ENCODE peak calls at places on chromosomes 6 and 20, in five cellular contexts. I, V, Q, U and Y are unnamed samples.
A peak's percentile ranks its signal among the peaks of the same experiment; 100 is the strongest.

GRCh38 chr6:31407699-31408098 is 4.3 kb downstream of the MICA start:
- DNase-seq in Q (peak; percentile 18), I (peak; percentile 58), V (peak; percentile 42), U (peak; percentile 83), Y (peak; percentile 64)

GRCh38 chr6:12490376-12490903 is 200.3 kb downstream of the EDN1 start:
- DNase-seq in V (no peak), U (no peak), I (no peak), Q (no peak), Y (no peak)

GRCh38 chr20:62921119-62921687 is 5.1 kb downstream of the DIDO1 start:
- DNase-seq in U (peak; percentile 83), V (no peak), Q (no peak), I (peak; percentile 38), Y (peak; percentile 85)

GRCh38 chr6:148455225-148455624 is 112.6 kb downstream of the SASH1 start:
- DNase-seq in V (no peak), I (no peak), Q (no peak), U (peak; percentile 51), Y (no peak)

GRCh38 chr20:9408422-9409300 is 105.7 kb upstream of the LAMP5 start:
- DNase-seq in V (peak; percentile 34), Q (no peak), I (peak; percentile 63), U (peak; percentile 58), Y (peak; percentile 56)

GRCh38 chr6:138550346-138550767 is 51.1 kb upstream of the NHSL1 start:
- DNase-seq in U (no peak), I (no peak), V (no peak), Q (no peak), Y (no peak)

GRCh38 chr6:73062837-73063236 is 162.5 kb downstream of the KHDC1L start:
- DNase-seq in I (no peak), Q (no peak), V (no peak), U (no peak), Y (no peak)

GRCh38 chr20:19260412-19261090 is 48.1 kb downstream of the SLC24A3 start:
- DNase-seq in U (peak; percentile 38), Q (no peak), V (no peak), I (no peak), Y (peak; percentile 29)

GRCh38 chr20:23092861-23093543 is 6.9 kb upstream of the CD93 start:
- DNase-seq in V (no peak), I (no peak), Q (no peak), U (no peak), Y (peak; percentile 42)

GRCh38 chr6:92942549-92942948 is 476.8 kb downstream of the EPHA7 start:
- DNase-seq in U (peak; percentile 1), I (no peak), Q (no peak), V (no peak), Y (no peak)

GRCh38 chr20:57467742-57468141 is 57.2 kb downstream of the CTCFL start:
- DNase-seq in I (no peak), Q (no peak), U (no peak), V (no peak), Y (no peak)

GRCh38 chr6:82017316-82017715 is 230.2 kb downstream of the IBTK start:
- DNase-seq in I (peak; percentile 50), U (peak; percentile 96), Q (no peak), V (no peak), Y (peak; percentile 96)

GRCh38 chr6:136051140-136051775 is 198.9 kb downstream of the MTFR2 start:
- DNase-seq in Q (peak; percentile 45), I (no peak), U (peak; percentile 63), V (no peak), Y (no peak)

GRCh38 chr20:41398408-41398807 is 31.8 kb upstream of the EMILIN3 start:
- DNase-seq in V (no peak), U (peak; percentile 62), Q (peak; percentile 75), I (no peak), Y (no peak)

GRCh38 chr6:36028088-36028886 is 679 bp downstream of the MAPK14 start:
- DNase-seq in Q (no peak), U (peak; percentile 48), V (no peak), I (peak; percentile 72), Y (peak; percentile 55)

GRCh38 chr20:49523767-49524360 is 41.4 kb upstream of the KCNB1 start:
- DNase-seq in V (no peak), U (no peak), Q (no peak), I (no peak), Y (no peak)

GRCh38 chr20:33851842-33852466 is 40.8 kb downstream of the CHMP4B start:
- DNase-seq in I (no peak), V (no peak), U (no peak), Q (no peak), Y (no peak)

GRCh38 chr20:46740214-46740609 is 30.8 kb downstream of the SLC2A10 start:
- DNase-seq in U (no peak), I (no peak), V (no peak), Q (no peak), Y (no peak)

GRCh38 chr6:111995409-111995808 is 58.5 kb upstream of the CCN6 start:
- DNase-seq in U (no peak), Q (no peak), V (no peak), I (no peak), Y (peak; percentile 53)

GRCh38 chr6:117840541-117840983 is 66.5 kb upstream of the SLC35F1 start:
- DNase-seq in I (peak; percentile 20), Q (no peak), V (no peak), U (peak; percentile 57), Y (peak; percentile 67)

GRCh38 chr6:39416026-39416425 is 93.5 kb upstream of the KCNK16 start:
- DNase-seq in I (peak; percentile 19), U (no peak), Q (no peak), V (no peak), Y (no peak)

GRCh38 chr20:63740501-63741353 is 1.2 kb downstream of the SLC2A4RG start:
- DNase-seq in I (peak; percentile 85), U (peak; percentile 93), V (peak; percentile 26), Q (peak; percentile 63), Y (peak; percentile 87)

GRCh38 chr6:28953039-28953872 is 29.5 kb upstream of the TRIM27 start:
- DNase-seq in U (peak; percentile 69), I (peak; percentile 71), V (peak; percentile 28), Q (peak; percentile 27), Y (peak; percentile 67)

GRCh38 chr6:165626711-165627110 is 36.3 kb downstream of the PDE10A start:
- DNase-seq in Q (no peak), U (no peak), V (no peak), I (no peak), Y (no peak)

GRCh38 chr6:130903007-130903406 is 75.8 kb downstream of the SMLR1 start:
- DNase-seq in I (no peak), U (no peak), V (no peak), Q (no peak), Y (no peak)

GRCh38 chr6:168499045-168499650 is 58.2 kb downstream of the SMOC2 start:
- DNase-seq in V (no peak), I (no peak), Q (no peak), U (no peak), Y (no peak)

GRCh38 chr6:30075987-30076311 is 380 bp upstream of the RNF39 start:
- DNase-seq in V (no peak), Q (no peak), I (no peak), U (no peak), Y (peak; percentile 92)

GRCh38 chr6:170165085-170165484 is 125.8 kb downstream of the DLL1 start:
- DNase-seq in I (no peak), V (no peak), U (no peak), Q (no peak), Y (no peak)

DNA sequence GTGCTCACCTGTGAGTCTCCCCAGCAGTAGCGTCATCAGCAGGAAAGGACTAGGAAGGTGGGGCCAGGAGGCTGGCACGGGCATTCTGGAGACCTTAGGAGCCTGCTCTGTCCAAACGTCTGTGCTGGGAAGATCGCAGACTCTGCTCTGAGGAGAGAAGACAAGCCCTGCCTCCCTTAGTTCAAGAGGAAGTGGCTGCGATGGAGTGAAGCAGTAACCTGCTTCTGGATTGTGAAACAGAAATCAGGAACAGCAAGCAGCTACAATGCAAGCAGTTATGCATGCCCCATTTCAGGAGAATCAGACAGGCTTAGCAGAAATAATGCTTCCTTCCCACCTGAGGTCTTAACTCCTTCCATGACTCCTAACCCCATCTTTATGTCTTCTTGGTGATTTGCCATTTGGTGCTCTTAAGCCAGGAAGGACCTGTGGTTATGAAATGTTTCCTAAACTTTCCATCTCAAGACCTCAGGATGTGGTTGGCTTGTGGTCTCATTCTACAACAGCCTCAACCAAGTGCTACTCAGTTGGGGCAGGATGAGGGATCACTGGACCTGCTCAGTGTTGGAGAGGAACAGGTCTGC is at the start of gene SIRPB1:
- DNase-seq in U (no peak), Q (no peak), V (no peak), I (peak; percentile 0), Y (no peak)
- H3K4me3 ChIP-seq in U (no peak within 1 kb of the TSS), Q (no peak within 1 kb of the TSS), V (no peak within 1 kb of the TSS), I (no peak within 1 kb of the TSS), Y (no peak within 1 kb of the TSS)

GRCh38 chr6:4384638-4385036 is 249.3 kb upstream of the ECI2 start:
- DNase-seq in Q (no peak), V (no peak), U (no peak), I (no peak), Y (no peak)
- H3K4me3 ChIP-seq in Q (no peak overlapping the region), V (no peak overlapping the region), U (peak overlapping the region; percentile 32), I (no peak overlapping the region), Y (no peak overlapping the region)

GRCh38 chr20:32009564-32009963 is 674 bp upstream of the CCM2L start:
- DNase-seq in I (no peak), V (no peak), Q (no peak), U (no peak), Y (no peak)

GRCh38 chr20:32006053-32006452 is 4.2 kb upstream of the CCM2L start:
- DNase-seq in I (no peak), U (no peak), V (no peak), Q (no peak), Y (no peak)

GRCh38 chr20:32004963-32005362 is 5.3 kb upstream of the CCM2L start:
- DNase-seq in V (no peak), I (no peak), Q (no peak), U (peak; percentile 35), Y (no peak)

GRCh38 chr20:32007787-32008616 is 2.2 kb upstream of the CCM2L start:
- DNase-seq in U (no peak), Q (no peak), V (no peak), I (no peak), Y (no peak)

DNA sequence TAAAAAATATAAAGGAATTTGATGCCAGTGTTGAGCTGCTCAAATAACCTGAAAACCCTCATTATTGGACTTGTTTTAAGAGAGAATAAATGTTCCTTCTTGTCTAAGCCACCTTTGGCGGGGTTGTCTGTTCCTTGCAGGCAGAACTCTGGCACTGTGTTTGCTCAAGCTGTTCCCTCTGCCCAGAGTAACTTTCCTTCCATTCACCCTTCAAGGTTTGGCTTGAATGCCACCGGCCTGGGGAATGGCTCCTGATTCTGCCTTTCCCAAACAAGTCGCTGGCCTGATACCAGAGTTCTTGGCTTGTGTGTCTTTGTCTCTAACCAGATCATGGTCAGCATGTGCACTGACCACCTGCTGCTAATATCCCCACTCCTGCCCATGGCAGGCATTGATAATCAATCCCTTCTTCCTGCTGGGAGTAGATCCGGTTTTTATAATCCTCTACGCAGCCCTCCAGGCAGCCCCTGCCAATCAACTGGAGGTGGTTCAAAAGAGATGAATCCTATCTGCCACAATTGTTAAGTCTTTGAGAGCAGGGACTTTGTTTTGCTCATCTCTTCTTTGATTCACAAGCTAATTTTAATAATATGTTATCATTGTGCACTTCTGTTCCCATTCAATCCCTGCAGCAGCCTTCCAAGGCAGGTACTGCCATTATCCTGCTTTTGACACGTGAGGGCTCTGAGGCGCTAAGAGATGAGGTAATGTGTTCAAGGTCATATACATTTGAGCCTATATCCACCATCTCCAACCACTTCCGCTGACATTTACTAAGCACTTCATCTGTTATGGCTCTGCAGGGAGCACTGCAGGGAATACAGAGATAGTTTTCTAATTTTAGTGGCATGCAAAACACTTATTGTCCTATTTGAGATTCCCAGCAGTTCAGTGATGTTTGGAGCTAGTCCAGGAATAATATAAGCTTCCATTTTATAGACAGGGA is 3.1 kb upstream of the CCM2L start:
- DNase-seq in U (no peak), I (no peak), Q (no peak), V (no peak), Y (no peak)
- H3K4me3 ChIP-seq in U (no peak overlapping the region), I (no peak overlapping the region), Q (no peak overlapping the region), V (no peak overlapping the region), Y (no peak overlapping the region)

GRCh38 chr6:154515808-154516207 is 5.3 kb upstream of the CNKSR3 start:
- DNase-seq in Q (no peak), I (no peak), V (no peak), U (no peak), Y (no peak)
- H3K4me3 ChIP-seq in Q (peak overlapping the region; percentile 23), I (no peak overlapping the region), V (no peak overlapping the region), U (peak overlapping the region; percentile 76), Y (no peak overlapping the region)